ENCODE peak calls at places on chromosomes 6 and 20, in six cellular contexts. H is GM12878, Y is HEK293T, X is HepG2, T is WTC11, G is K562. B is an unnamed sample.

GRCh38 chr6:144185133-144185836 is 35.0 kb downstream of the STX11 start:
- DNase-seq in H (no peak), Y (no peak), X (no peak), T (no peak), G (no peak), B (no peak)

GRCh38 chr6:47419621-47420020 is 58.0 kb upstream of the CD2AP start:
- DNase-seq in H (no peak), Y (no peak), X (peak), T (no peak), G (no peak), B (no peak)

GRCh38 chr6:81138236-81138635 is 614.2 kb downstream of the TENT5A start:
- DNase-seq in H (no peak), Y (no peak), X (no peak), T (no peak), G (no peak), B (no peak)

GRCh38 chr6:83928286-83928685 is 68.8 kb downstream of the CYB5R4 start:
- DNase-seq in H (peak), Y (no peak), X (no peak), T (no peak), G (no peak), B (no peak)

GRCh38 chr20:45987108-45987780 is 15.2 kb upstream of the ZNF335 start:
- DNase-seq in H (no peak), Y (peak), X (peak), T (peak), G (peak), B (peak)

GRCh38 chr6:39263299-39264037 is 34.2 kb upstream of the KCNK5 start:
- DNase-seq in H (no peak), Y (no peak), X (no peak), T (no peak), G (no peak), B (no peak)

GRCh38 chr6:46186583-46186982 is 15.8 kb upstream of the ENPP5 start:
- DNase-seq in H (no peak), Y (no peak), X (no peak), T (no peak), G (no peak), B (no peak)

GRCh38 chr6:110532401-110532800 is 56.0 kb upstream of the SLC22A16 start:
- DNase-seq in H (no peak), Y (no peak), X (no peak), T (no peak), G (no peak), B (no peak)

GRCh38 chr6:135870722-135871121 is 19.2 kb downstream of the PDE7B start:
- DNase-seq in H (no peak), Y (no peak), X (no peak), T (no peak), G (no peak), B (no peak)

DNA sequence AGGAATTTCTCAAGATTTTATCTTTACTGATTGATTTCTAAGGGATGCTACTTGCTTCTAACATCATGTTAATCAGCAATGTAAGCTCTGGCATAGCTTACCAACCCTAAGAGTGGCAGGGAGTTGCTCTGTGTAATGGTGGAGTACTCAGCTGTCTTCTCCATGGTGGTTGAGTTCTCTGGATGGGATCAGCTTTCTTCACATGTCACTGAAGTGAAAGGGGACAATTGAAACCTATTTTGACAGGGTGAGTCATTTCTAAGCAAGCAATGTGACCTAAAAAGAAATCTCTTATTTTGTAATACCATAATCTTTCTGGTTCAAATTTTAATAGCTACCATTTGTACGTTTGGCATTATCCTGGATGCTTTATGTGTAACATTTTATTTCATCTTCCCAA is 430.4 kb downstream of the GJA1 start:
- DNase-seq in H (no peak), Y (no peak), X (no peak), T (no peak), G (no peak), B (no peak)
- TF ChIP-seq SP1 in H (no peak), Y (no peak), X (no peak), T (no peak), G (no peak), B (no peak)

GRCh38 chr6:149563203-149563927 is 2.8 kb upstream of the GINM1 start:
- DNase-seq in H (no peak), Y (no peak), X (no peak), T (no peak), G (no peak), B (no peak)
- TF ChIP-seq SP1 in H (no peak), Y (no peak), X (no peak), T (no peak), G (no peak), B (no peak)

GRCh38 chr6:44859901-44860410 is 468.2 kb upstream of the RUNX2 start:
- DNase-seq in H (no peak), Y (no peak), X (no peak), T (no peak), G (no peak), B (no peak)

GRCh38 chr6:44858998-44859397 is 469.1 kb upstream of the RUNX2 start:
- DNase-seq in H (no peak), Y (no peak), X (no peak), T (no peak), G (no peak), B (no peak)

GRCh38 chr6:44856495-44856878 is 469.0 kb downstream of the CDC5L start:
- DNase-seq in H (no peak), Y (no peak), X (no peak), T (no peak), G (no peak), B (no peak)

GRCh38 chr6:44854712-44855111 is 467.2 kb downstream of the CDC5L start:
- DNase-seq in H (no peak), Y (no peak), X (no peak), T (no peak), G (no peak), B (no peak)

GRCh38 chr6:44855562-44856494 is 468.3 kb downstream of the CDC5L start:
- DNase-seq in H (no peak), Y (no peak), X (no peak), T (no peak), G (no peak), B (no peak)
- TF ChIP-seq SP1 in H (no peak), Y (no peak), X (no peak), T (no peak), G (no peak), B (no peak)

GRCh38 chr6:2193931-2194330 is 51.5 kb downstream of the GMDS start:
- DNase-seq in H (no peak), Y (no peak), X (no peak), T (no peak), G (no peak), B (no peak)

GRCh38 chr6:2194643-2195042 is 50.8 kb downstream of the GMDS start:
- DNase-seq in H (peak), Y (no peak), X (no peak), T (no peak), G (no peak), B (no peak)

GRCh38 chr6:2196079-2196679 is 49.2 kb downstream of the GMDS start:
- DNase-seq in H (peak), Y (peak), X (peak), T (no peak), G (peak), B (peak)

GRCh38 chr6:2197984-2198383 is 47.4 kb downstream of the GMDS start:
- DNase-seq in H (no peak), Y (no peak), X (no peak), T (no peak), G (no peak), B (no peak)

DNA sequence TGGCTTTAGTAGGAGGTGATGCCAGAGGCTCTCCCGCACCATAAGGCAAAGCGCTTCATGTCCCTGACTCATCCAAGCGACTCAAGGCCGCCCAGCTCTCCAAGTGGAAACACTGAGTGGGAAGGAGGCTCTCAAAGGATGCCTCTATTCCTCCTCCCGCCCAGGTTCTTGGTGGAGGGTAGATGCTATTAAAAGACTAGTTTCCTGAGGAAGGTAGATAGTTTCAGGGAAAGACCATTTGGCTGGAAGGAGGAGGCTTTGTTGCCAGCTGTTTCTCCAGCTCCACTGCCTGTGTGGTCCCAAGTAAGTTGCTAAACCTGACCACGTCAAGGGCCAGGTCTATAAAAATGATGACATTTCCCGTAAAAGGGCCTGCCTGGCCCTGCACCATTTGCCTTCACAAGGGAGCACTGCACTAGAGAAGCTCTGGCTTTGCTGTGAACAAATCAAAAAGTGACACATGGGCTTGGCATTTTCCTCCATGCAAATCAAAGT is 48.2 kb downstream of the GMDS start:
- DNase-seq in H (no peak), Y (no peak), X (no peak), T (no peak), G (no peak), B (peak)
- TF ChIP-seq SP1 in H (no peak), Y (no peak), X (no peak), T (no peak), G (no peak), B (peak)

DNA sequence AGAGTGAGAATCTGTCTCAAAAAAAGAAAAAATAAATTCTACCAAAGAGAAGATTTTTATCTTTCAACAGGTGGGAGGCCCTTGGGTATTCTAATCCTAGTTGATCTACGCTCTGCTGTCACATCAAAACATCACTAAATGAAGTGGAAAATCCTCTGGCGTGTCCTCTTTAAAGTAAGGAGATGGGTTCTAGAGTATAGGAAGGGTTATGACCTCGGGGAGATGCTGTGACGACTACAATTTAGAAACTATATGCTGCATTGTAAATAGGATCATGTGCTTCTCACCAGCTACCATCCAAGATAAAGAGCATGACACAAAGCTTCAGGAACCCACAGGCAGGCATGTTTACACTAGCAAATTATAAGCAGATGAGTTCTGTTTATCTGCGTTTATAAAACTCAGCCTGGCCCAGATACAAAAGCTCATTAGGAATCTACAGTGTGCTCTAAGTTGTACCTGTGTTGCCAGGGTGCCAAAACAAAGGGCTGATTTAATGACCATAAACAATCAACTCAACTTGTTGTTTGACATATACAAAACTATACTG is 197.1 kb upstream of the PLN start:
- DNase-seq in H (no peak), Y (no peak), X (no peak), T (no peak), G (no peak), B (no peak)
- TF ChIP-seq SP1 in H (no peak), Y (no peak), X (no peak), T (no peak), G (no peak), B (no peak)

DNA sequence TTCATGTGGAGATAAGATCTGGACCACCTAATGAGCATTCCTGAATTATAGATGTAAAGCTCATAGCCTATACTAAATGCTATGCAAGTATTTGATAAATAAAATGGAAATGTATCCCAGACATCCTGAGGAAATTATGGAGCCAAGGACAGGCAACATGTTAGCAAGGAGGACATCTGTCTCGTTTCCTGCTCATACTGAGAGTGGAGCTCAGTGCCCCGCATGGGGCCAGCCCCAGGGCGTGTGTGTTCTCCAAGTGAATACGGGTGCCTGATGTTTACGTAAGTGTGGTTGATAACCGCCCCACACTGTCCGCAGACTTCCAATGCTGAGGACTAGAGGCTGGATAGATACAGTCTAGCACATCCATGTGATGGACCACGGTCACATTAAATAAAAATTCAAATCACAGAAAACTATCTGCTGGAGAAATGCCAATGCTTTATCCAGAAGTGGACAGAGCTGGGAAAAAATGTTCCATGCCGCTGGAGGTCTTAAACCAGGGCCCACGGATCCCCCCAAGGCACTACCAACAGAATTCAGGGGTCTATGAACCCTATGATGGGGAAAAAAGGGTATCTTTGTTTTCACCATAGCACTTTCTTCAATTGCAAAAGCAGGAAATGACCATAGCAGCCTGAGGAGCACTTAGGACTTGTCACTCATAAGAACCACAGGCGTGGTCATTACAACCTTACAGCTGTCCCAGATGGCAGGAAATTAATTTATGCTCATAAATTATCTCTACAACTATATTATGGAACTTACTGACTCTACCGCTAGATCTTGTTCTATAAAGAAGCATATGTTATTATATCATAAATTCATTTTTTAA is 24.9 kb downstream of the TGM2 start:
- DNase-seq in H (no peak), Y (peak), X (no peak), T (no peak), G (no peak), B (no peak)
- TF ChIP-seq SP1 in H (no peak), Y (no peak), X (no peak), T (no peak), G (no peak), B (no peak)

GRCh38 chr6:42436825-42437224 is 14.9 kb downstream of the TRERF1 start:
- DNase-seq in H (no peak), Y (no peak), X (no peak), T (no peak), G (no peak), B (no peak)

GRCh38 chr6:42440027-42440426 is 11.7 kb downstream of the TRERF1 start:
- DNase-seq in H (no peak), Y (no peak), X (no peak), T (no peak), G (no peak), B (no peak)

GRCh38 chr6:42443312-42444075 is 8.2 kb downstream of the TRERF1 start:
- DNase-seq in H (no peak), Y (no peak), X (no peak), T (no peak), G (no peak), B (no peak)

GRCh38 chr6:42441661-42442081 is 10.1 kb downstream of the TRERF1 start:
- DNase-seq in H (no peak), Y (no peak), X (no peak), T (peak), G (no peak), B (no peak)

GRCh38 chr6:42441059-42441471 is 10.7 kb downstream of the TRERF1 start:
- DNase-seq in H (no peak), Y (no peak), X (no peak), T (no peak), G (no peak), B (no peak)
- TF ChIP-seq SP1 in H (no peak), Y (no peak), X (no peak), T (no peak), G (no peak), B (no peak)

GRCh38 chr6:215335-216034 is 76.8 kb upstream of the DUSP22 start:
- DNase-seq in H (peak), Y (no peak), X (no peak), T (no peak), G (no peak), B (no peak)
- TF ChIP-seq SP1 in H (no peak), Y (no peak), X (no peak), T (no peak), G (no peak), B (no peak)

GRCh38 chr20:34374209-34374749 is 11.2 kb downstream of the ITCH start:
- DNase-seq in H (no peak), Y (no peak), X (no peak), T (no peak), G (no peak), B (no peak)

GRCh38 chr20:34375977-34376430 is 12.9 kb downstream of the ITCH start:
- DNase-seq in H (no peak), Y (no peak), X (peak), T (no peak), G (no peak), B (no peak)

GRCh38 chr20:34377072-34377847 is 14.2 kb downstream of the ITCH start:
- DNase-seq in H (peak), Y (no peak), X (no peak), T (no peak), G (no peak), B (no peak)
- TF ChIP-seq SP1 in H (no peak), Y (no peak), X (no peak), T (no peak), G (no peak), B (no peak)

GRCh38 chr20:42270539-42270938 is 652.4 kb upstream of the CHD6 start:
- DNase-seq in H (no peak), Y (no peak), X (no peak), T (no peak), G (no peak), B (no peak)
- TF ChIP-seq SP1 in H (no peak), Y (no peak), X (no peak), T (no peak), G (no peak), B (no peak)